ENCODE peak calls at places on chromosome 12, in nine cellular contexts. One of them, this sample, is unnamed.

GRCh38 chr12:108117163-108117849 is 11.8 kb upstream of the WSCD2 start:
- DNase-seq in OCI-LY7: no peak
- DNase-seq in fibroblast of the conjunctiva: no peak
- DNase-seq in KBM-7: no peak
- DNase-seq in EL: no peak
- DNase-seq in skeletal muscle cell: no peak
- DNase-seq in HCEC 1CT: no peak
- DNase-seq in brain pericyte: no peak
- DNase-seq in sigmoid colon: no peak
- DNase-seq in this sample: no peak

GRCh38 chr12:27996761-27997160 is 24.2 kb upstream of the PTHLH start:
- DNase-seq in OCI-LY7: no peak
- DNase-seq in fibroblast of the conjunctiva: no peak
- DNase-seq in KBM-7: no peak
- DNase-seq in EL: no peak
- DNase-seq in skeletal muscle cell: no peak
- DNase-seq in HCEC 1CT: no peak
- DNase-seq in brain pericyte: no peak
- DNase-seq in sigmoid colon: no peak
- DNase-seq in this sample: no peak

GRCh38 chr12:52539024-52539820 is 13.7 kb downstream of the KRT71 start:
- DNase-seq in OCI-LY7: no peak
- DNase-seq in fibroblast of the conjunctiva: peak; percentile 13
- DNase-seq in KBM-7: no peak
- DNase-seq in EL: peak; percentile 85
- DNase-seq in skeletal muscle cell: peak; percentile 13
- DNase-seq in HCEC 1CT: peak; percentile 41
- DNase-seq in brain pericyte: no peak
- DNase-seq in sigmoid colon: no peak
- DNase-seq in this sample: peak; percentile 38

GRCh38 chr12:113239288-113239771 is 18.1 kb downstream of the TPCN1 start:
- DNase-seq in OCI-LY7: no peak
- DNase-seq in fibroblast of the conjunctiva: no peak
- DNase-seq in KBM-7: no peak
- DNase-seq in EL: no peak
- DNase-seq in skeletal muscle cell: no peak
- DNase-seq in HCEC 1CT: no peak
- DNase-seq in brain pericyte: no peak
- DNase-seq in sigmoid colon: peak; percentile 54
- DNase-seq in this sample: no peak

GRCh38 chr12:76921072-76921471 is 42.3 kb upstream of the CSRP2 start:
- DNase-seq in OCI-LY7: no peak
- DNase-seq in fibroblast of the conjunctiva: no peak
- DNase-seq in KBM-7: no peak
- DNase-seq in EL: no peak
- DNase-seq in skeletal muscle cell: no peak
- DNase-seq in HCEC 1CT: no peak
- DNase-seq in brain pericyte: no peak
- DNase-seq in sigmoid colon: no peak
- DNase-seq in this sample: no peak

GRCh38 chr12:115341442-115341841 is 657.5 kb upstream of the TBX3 start:
- DNase-seq in OCI-LY7: no peak
- DNase-seq in fibroblast of the conjunctiva: peak; percentile 99
- DNase-seq in KBM-7: no peak
- DNase-seq in EL: peak; percentile 99
- DNase-seq in skeletal muscle cell: peak; percentile 99
- DNase-seq in HCEC 1CT: peak; percentile 97
- DNase-seq in brain pericyte: peak; percentile 82
- DNase-seq in sigmoid colon: peak; percentile 95
- DNase-seq in this sample: peak; percentile 100

GRCh38 chr12:49019435-49020317 is 1.1 kb upstream of the PRKAG1 start:
- DNase-seq in OCI-LY7: peak; percentile 72
- DNase-seq in fibroblast of the conjunctiva: no peak
- DNase-seq in KBM-7: peak; percentile 93
- DNase-seq in EL: peak; percentile 52
- DNase-seq in skeletal muscle cell: no peak
- DNase-seq in HCEC 1CT: peak; percentile 28
- DNase-seq in brain pericyte: no peak
- DNase-seq in sigmoid colon: no peak
- DNase-seq in this sample: peak; percentile 53

GRCh38 chr12:42180990-42181611 is 36.4 kb upstream of the GXYLT1 start:
- DNase-seq in OCI-LY7: no peak
- DNase-seq in fibroblast of the conjunctiva: no peak
- DNase-seq in KBM-7: peak; percentile 58
- DNase-seq in EL: peak; percentile 18
- DNase-seq in skeletal muscle cell: peak; percentile 32
- DNase-seq in HCEC 1CT: no peak
- DNase-seq in brain pericyte: no peak
- DNase-seq in sigmoid colon: no peak
- DNase-seq in this sample: peak; percentile 59

GRCh38 chr12:53093777-53094393 is 3.6 kb upstream of the IGFBP6 start:
- DNase-seq in OCI-LY7: no peak
- DNase-seq in fibroblast of the conjunctiva: no peak
- DNase-seq in KBM-7: peak; percentile 44
- DNase-seq in EL: no peak
- DNase-seq in skeletal muscle cell: no peak
- DNase-seq in HCEC 1CT: no peak
- DNase-seq in brain pericyte: no peak
- DNase-seq in sigmoid colon: no peak
- DNase-seq in this sample: peak; percentile 74

GRCh38 chr12:46910830-46911229 is 85.0 kb upstream of the SLC38A4 start:
- DNase-seq in OCI-LY7: no peak
- DNase-seq in fibroblast of the conjunctiva: no peak
- DNase-seq in KBM-7: no peak
- DNase-seq in EL: no peak
- DNase-seq in skeletal muscle cell: no peak
- DNase-seq in HCEC 1CT: no peak
- DNase-seq in brain pericyte: no peak
- DNase-seq in sigmoid colon: no peak
- DNase-seq in this sample: no peak

GRCh38 chr12:53221203-53222076 is 10.6 kb downstream of the RARG start:
- DNase-seq in OCI-LY7: peak; percentile 65
- DNase-seq in fibroblast of the conjunctiva: no peak
- DNase-seq in KBM-7: no peak
- DNase-seq in EL: peak; percentile 68
- DNase-seq in skeletal muscle cell: no peak
- DNase-seq in HCEC 1CT: peak; percentile 49
- DNase-seq in brain pericyte: no peak
- DNase-seq in sigmoid colon: peak; percentile 85
- DNase-seq in this sample: peak; percentile 78

GRCh38 chr12:76866146-76866545 is 12.7 kb downstream of the CSRP2 start:
- DNase-seq in OCI-LY7: peak; percentile 34
- DNase-seq in fibroblast of the conjunctiva: no peak
- DNase-seq in KBM-7: no peak
- DNase-seq in EL: no peak
- DNase-seq in skeletal muscle cell: no peak
- DNase-seq in HCEC 1CT: no peak
- DNase-seq in brain pericyte: no peak
- DNase-seq in sigmoid colon: no peak
- DNase-seq in this sample: peak; percentile 42

GRCh38 chr12:56084958-56085543 is 5.1 kb downstream of the ERBB3 start:
- DNase-seq in OCI-LY7: peak; percentile 49
- DNase-seq in fibroblast of the conjunctiva: no peak
- DNase-seq in KBM-7: peak; percentile 57
- DNase-seq in EL: peak; percentile 33
- DNase-seq in skeletal muscle cell: no peak
- DNase-seq in HCEC 1CT: peak; percentile 24
- DNase-seq in brain pericyte: no peak
- DNase-seq in sigmoid colon: no peak
- DNase-seq in this sample: no peak

GRCh38 chr12:58502857-58503256 is 417.4 kb downstream of the LRIG3 start:
- DNase-seq in OCI-LY7: no peak
- DNase-seq in fibroblast of the conjunctiva: no peak
- DNase-seq in KBM-7: no peak
- DNase-seq in EL: peak; percentile 19
- DNase-seq in skeletal muscle cell: no peak
- DNase-seq in HCEC 1CT: peak; percentile 6
- DNase-seq in brain pericyte: no peak
- DNase-seq in sigmoid colon: no peak
- DNase-seq in this sample: peak; percentile 42

This sample was measured in mesenchymal stem cell.